ENCODE peak calls at places on chromosomes 4 and X, in nine cellular contexts. F, P, H, Y, A, O, V, J and R are unnamed samples.

GRCh38 chr4:133452669-133453068 is 303.6 kb downstream of the PCDH10 start:
- DNase-seq in Y (no peak), V (peak), A (no peak), J (no peak), H (no peak), F (no peak), O (no peak), P (no peak), R (no peak)

GRCh38 chr4:6887591-6888371 is 21.8 kb upstream of the TBC1D14 start:
- DNase-seq in O (peak), V (no peak), P (no peak), Y (no peak), F (no peak), H (no peak), J (no peak), A (no peak), R (no peak)

GRCh38 chr4:176052744-176053143 is 12.9 kb upstream of the WDR17 start:
- DNase-seq in H (no peak), A (no peak), V (no peak), P (no peak), Y (no peak), F (no peak), J (no peak), O (no peak), R (no peak)

GRCh38 chr4:163332526-163333405 is at the start of gene NPY1R:
- DNase-seq in J (peak), Y (peak), F (peak), H (peak), O (peak), V (peak), A (no peak), P (peak), R (peak)

GRCh38 chrX:130091976-130092522 is 18.2 kb downstream of the ELF4 start:
- DNase-seq in P (peak), O (no peak), Y (peak), V (peak), H (peak), A (peak), J (no peak), F (peak), R (no peak)

GRCh38 chrX:109685656-109686078 is 47.4 kb downstream of the ACSL4 start:
- DNase-seq in V (no peak), H (no peak), J (no peak), A (no peak), P (no peak), O (no peak), Y (no peak), F (no peak), R (peak)

GRCh38 chr4:149706942-149707341 is 108.7 kb downstream of the IQCM start:
- DNase-seq in H (peak), Y (no peak), A (no peak), O (no peak), V (no peak), J (no peak), F (no peak), P (no peak), R (peak)

GRCh38 chr4:2251795-2252529 is 9.9 kb downstream of the MXD4 start:
- DNase-seq in F (no peak), H (no peak), Y (no peak), V (no peak), A (no peak), J (peak), P (peak), O (peak), R (no peak)

GRCh38 chr4:30950737-30951136 is 230.6 kb downstream of the PCDH7 start:
- DNase-seq in H (no peak), O (no peak), A (no peak), Y (no peak), J (no peak), P (no peak), F (no peak), V (peak), R (peak)

GRCh38 chrX:75155454-75155829 is 641 bp downstream of the ABCB7 start:
- DNase-seq in O (no peak), P (no peak), F (peak), J (no peak), H (peak), A (no peak), Y (peak), V (peak), R (peak)

GRCh38 chr4:169810325-169811323 is 52.9 kb upstream of the HPF1 start:
- DNase-seq in Y (peak), V (peak), O (no peak), A (no peak), P (peak), F (peak), H (peak), J (no peak), R (peak)

GRCh38 chrX:2708601-2709200 is 17.6 kb downstream of the CD99 start:
- DNase-seq in A (no peak), V (no peak), Y (no peak), J (no peak), F (no peak), O (peak), P (no peak), H (no peak), R (no peak)

GRCh38 chr4:169914871-169915270 is 111.3 kb downstream of the MFAP3L start:
- DNase-seq in A (no peak), P (no peak), F (no peak), V (no peak), O (no peak), H (no peak), Y (no peak), J (no peak), R (no peak)

GRCh38 chrX:130805906-130806305 is 97.1 kb downstream of the ENOX2 start:
- DNase-seq in V (peak), H (no peak), O (no peak), F (no peak), Y (no peak), P (no peak), J (no peak), A (no peak), R (peak)

GRCh38 chrX:115650916-115651315 is 89.9 kb downstream of the PLS3 start:
- DNase-seq in H (peak), F (peak), A (no peak), P (peak), J (peak), O (peak), Y (peak), V (peak), R (peak)

GRCh38 chr4:992297-993110 is 700 bp downstream of the SLC26A1 start:
- DNase-seq in V (no peak), P (no peak), J (no peak), O (peak), F (no peak), Y (peak), H (no peak), A (no peak), R (no peak)